ENCODE peak calls at places on chromosomes 4 and X, in ten cellular contexts. Z is thoracic aorta, H is stomach, R is SK-N-MC, X is endodermal cell, L is colonic mucosa, U is upper lobe of right lung, J is kidney, V is upper lobe of left lung, B is breast epithelium. O is an unnamed sample.

GRCh38 chr4:15677507-15677988 is 4.1 kb upstream of the FAM200B start:
- DNase-seq in X (no peak), L (peak; percentile 68), H (peak; percentile 36), V (no peak), R (no peak), B (no peak), U (no peak), Z (no peak), J (no peak), O (no peak)

GRCh38 chr4:139872274-139872673 is 206.7 kb downstream of the MGST2 start:
- DNase-seq in B (no peak), L (no peak), U (no peak), Z (no peak), J (no peak), X (no peak), V (no peak), R (no peak), H (no peak), O (no peak)

GRCh38 chr4:15469402-15470148 is at the start of gene CC2D2A:
- DNase-seq in J (no peak), Z (no peak), L (no peak), H (no peak), B (no peak), X (peak; percentile 70), V (no peak), U (no peak), R (no peak), O (no peak)

GRCh38 chr4:146059865-146060264 is 115.7 kb upstream of the LSM6 start:
- DNase-seq in Z (no peak), J (no peak), R (no peak), U (no peak), X (no peak), B (no peak), V (no peak), L (no peak), H (no peak), O (no peak)

GRCh38 chr4:86302242-86302641 is 57.6 kb downstream of the MAPK10 start:
- DNase-seq in Z (no peak), X (no peak), H (no peak), L (peak; percentile 22), R (no peak), V (no peak), U (no peak), J (peak; percentile 75), B (peak; percentile 39), O (no peak)

GRCh38 chr4:174434455-174434854 is 87.8 kb downstream of the HPGD start:
- DNase-seq in H (no peak), R (no peak), X (peak; percentile 47), Z (no peak), B (no peak), L (no peak), U (no peak), V (no peak), J (no peak), O (no peak)

GRCh38 chr4:142475663-142476062 is 370.4 kb downstream of the INPP4B start:
- DNase-seq in V (no peak), X (no peak), Z (no peak), H (no peak), U (no peak), B (no peak), J (no peak), L (no peak), R (no peak), O (no peak)

GRCh38 chr4:20487852-20488251 is 212.4 kb upstream of the PACRGL start:
- DNase-seq in X (no peak), L (no peak), U (no peak), H (no peak), Z (no peak), R (no peak), V (no peak), B (no peak), J (no peak), O (no peak)

GRCh38 chrX:151776936-151777335 is 42.4 kb downstream of the CNGA2 start:
- DNase-seq in J (no peak), V (no peak), H (no peak), U (no peak), R (no peak), L (no peak), B (no peak), X (no peak), Z (no peak), O (no peak)

GRCh38 chrX:151780621-151781020 is 46.1 kb downstream of the CNGA2 start:
- DNase-seq in R (no peak), X (no peak), U (no peak), H (no peak), L (no peak), J (no peak), Z (no peak), V (no peak), B (no peak), O (no peak)

GRCh38 chrX:151779258-151779657 is 44.7 kb downstream of the CNGA2 start:
- DNase-seq in R (no peak), J (no peak), B (no peak), Z (no peak), V (no peak), X (no peak), L (no peak), H (no peak), U (no peak), O (no peak)

GRCh38 chrX:151773434-151773833 is 38.9 kb downstream of the CNGA2 start:
- DNase-seq in H (no peak), L (no peak), U (no peak), X (peak; percentile 57), B (no peak), R (no peak), Z (no peak), J (no peak), V (no peak), O (no peak)

GRCh38 chrX:151776113-151776790 is 41.7 kb downstream of the CNGA2 start:
- DNase-seq in H (no peak), V (no peak), R (no peak), X (peak; percentile 60), Z (no peak), B (no peak), U (no peak), J (no peak), L (no peak), O (no peak)
- H3K9me3 ChIP-seq in H (no peaks in the 10 kb centered on the region), V (no peaks in the 10 kb centered on the region), R (no peaks in the 10 kb centered on the region), X (no peaks in the 10 kb centered on the region), Z (no peaks in the 10 kb centered on the region), B (no peaks in the 10 kb centered on the region), U (no peaks in the 10 kb centered on the region), J (no peaks in the 10 kb centered on the region), L (no peaks in the 10 kb centered on the region), O (no peaks in the 10 kb centered on the region)

DNA sequence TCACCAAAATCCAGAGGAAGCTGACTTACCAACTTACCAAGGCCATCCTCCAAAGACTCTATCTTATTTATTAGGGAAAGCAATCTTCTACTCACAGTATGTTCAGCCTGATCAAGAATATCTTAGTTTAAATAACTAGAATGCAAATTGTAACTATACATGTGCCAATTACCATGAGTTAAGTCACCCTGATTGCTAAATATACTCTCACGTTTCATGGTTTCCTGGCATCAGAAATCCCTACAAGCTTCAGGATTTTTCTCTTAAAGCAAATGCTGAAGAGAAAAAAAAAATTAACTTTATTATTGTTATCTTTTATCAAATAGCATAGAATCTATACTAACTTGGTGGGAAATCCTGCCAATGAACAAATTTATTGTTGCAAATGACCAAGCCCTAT is 63.0 kb upstream of the MXD4 start:
- DNase-seq in B (no peak), J (no peak), U (no peak), L (no peak), H (no peak), R (no peak), Z (no peak), X (no peak), V (no peak), O (no peak)
- H3K9me3 ChIP-seq in B (peaks cover 29% of the 10 kb centered on the region), J (peaks cover 20% of the 10 kb centered on the region), U (peaks cover 11% of the 10 kb centered on the region), L (no peaks in the 10 kb centered on the region), H (peaks cover 10% of the 10 kb centered on the region), R (no peaks in the 10 kb centered on the region), Z (peaks cover 17% of the 10 kb centered on the region), X (peaks cover 14% of the 10 kb centered on the region), V (peaks cover 8% of the 10 kb centered on the region), O (no peaks in the 10 kb centered on the region)

GRCh38 chr4:106986486-106986885 is 49.6 kb downstream of the DKK2 start:
- DNase-seq in U (no peak), V (no peak), J (no peak), Z (no peak), B (no peak), X (no peak), R (no peak), H (no peak), L (no peak), O (no peak)

GRCh38 chr4:106985830-106986229 is 50.3 kb downstream of the DKK2 start:
- DNase-seq in B (no peak), R (no peak), H (no peak), L (no peak), X (no peak), Z (no peak), U (no peak), V (no peak), J (no peak), O (no peak)

GRCh38 chr4:106982711-106983211 is 53.4 kb downstream of the DKK2 start:
- DNase-seq in B (no peak), L (no peak), H (no peak), Z (no peak), U (no peak), X (no peak), R (no peak), J (no peak), V (no peak), O (no peak)

GRCh38 chr4:106981431-106981830 is 54.7 kb downstream of the DKK2 start:
- DNase-seq in U (no peak), B (no peak), V (no peak), L (no peak), H (no peak), J (no peak), X (no peak), Z (no peak), R (no peak), O (no peak)

GRCh38 chr4:106987314-106987713 is 48.8 kb downstream of the DKK2 start:
- DNase-seq in B (no peak), V (no peak), R (no peak), Z (no peak), U (no peak), H (no peak), J (no peak), L (no peak), X (no peak), O (no peak)
- H3K9me3 ChIP-seq in B (no peaks in the 10 kb centered on the region), V (no peaks in the 10 kb centered on the region), R (no peaks in the 10 kb centered on the region), Z (no peaks in the 10 kb centered on the region), U (no peaks in the 10 kb centered on the region), H (no peaks in the 10 kb centered on the region), J (no peaks in the 10 kb centered on the region), L (no peaks in the 10 kb centered on the region), X (no peaks in the 10 kb centered on the region), O (no peaks in the 10 kb centered on the region)

GRCh38 chrX:137425273-137425902 is 140.5 kb upstream of the ZIC3 start:
- DNase-seq in X (peak; percentile 60), R (no peak), U (no peak), B (no peak), V (no peak), H (no peak), Z (no peak), L (no peak), J (no peak), O (no peak)

GRCh38 chrX:137427061-137427778 is 138.7 kb upstream of the ZIC3 start:
- DNase-seq in B (no peak), J (no peak), V (peak; percentile 36), Z (no peak), H (no peak), L (no peak), R (no peak), X (peak; percentile 67), U (no peak), O (no peak)

GRCh38 chrX:137423241-137423640 is 142.7 kb upstream of the ZIC3 start:
- DNase-seq in R (no peak), L (no peak), Z (no peak), B (no peak), H (no peak), V (no peak), J (no peak), U (no peak), X (no peak), O (no peak)

GRCh38 chrX:137427813-137428212 is 138.1 kb upstream of the ZIC3 start:
- DNase-seq in U (no peak), H (no peak), Z (no peak), X (no peak), R (no peak), J (no peak), V (no peak), B (no peak), L (no peak), O (no peak)

GRCh38 chrX:137424679-137425078 is 141.2 kb upstream of the ZIC3 start:
- DNase-seq in H (no peak), L (no peak), X (peak; percentile 79), V (no peak), B (no peak), Z (no peak), R (no peak), J (no peak), U (no peak), O (no peak)
- H3K9me3 ChIP-seq in H (peaks cover 7% of the 10 kb centered on the region), L (no peaks in the 10 kb centered on the region), X (no peaks in the 10 kb centered on the region), V (no peaks in the 10 kb centered on the region), B (no peaks in the 10 kb centered on the region), Z (no peaks in the 10 kb centered on the region), R (no peaks in the 10 kb centered on the region), J (no peaks in the 10 kb centered on the region), U (no peaks in the 10 kb centered on the region), O (no peaks in the 10 kb centered on the region)

O was measured in T-helper 17 cell.